ENCODE peak calls at places on chromosomes 11 and 22, in eight cellular contexts. One of them, this sample, is unnamed.

GRCh38 chr22:43555561-43556515 is 144.0 kb downstream of the MPPED1 start:
- DNase-seq in GM23248: no peak
- DNase-seq in HCT116: no peak
- DNase-seq in adrenal gland: no peak
- DNase-seq in neural progenitor cell: no peak
- DNase-seq in psoas muscle: no peak
- DNase-seq in heart right ventricle: no peak
- DNase-seq in H9: no peak
- DNase-seq in this sample: no peak

GRCh38 chr11:28903716-28904115 is 795.5 kb downstream of the METTL15 start:
- DNase-seq in GM23248: no peak
- DNase-seq in HCT116: no peak
- DNase-seq in adrenal gland: no peak
- DNase-seq in neural progenitor cell: no peak
- DNase-seq in psoas muscle: no peak
- DNase-seq in heart right ventricle: no peak
- DNase-seq in H9: no peak
- DNase-seq in this sample: no peak

GRCh38 chr11:62601364-62602140 is at the start of gene MTA2:
- DNase-seq in GM23248: peak; percentile 99
- DNase-seq in HCT116: peak; percentile 95
- DNase-seq in adrenal gland: peak; percentile 99
- DNase-seq in neural progenitor cell: peak; percentile 99
- DNase-seq in psoas muscle: peak; percentile 99
- DNase-seq in heart right ventricle: peak; percentile 98
- DNase-seq in H9: peak; percentile 99
- DNase-seq in this sample: peak; percentile 96

GRCh38 chr11:65425105-65425970 is 2.7 kb downstream of the NEAT1 start:
- DNase-seq in GM23248: peak; percentile 89
- DNase-seq in HCT116: peak; percentile 42
- DNase-seq in adrenal gland: peak; percentile 61
- DNase-seq in neural progenitor cell: peak; percentile 36
- DNase-seq in psoas muscle: no peak
- DNase-seq in heart right ventricle: peak; percentile 48
- DNase-seq in H9: peak; percentile 41
- DNase-seq in this sample: peak; percentile 63

GRCh38 chr22:44210721-44211120 is 30.0 kb downstream of the PARVG start:
- DNase-seq in GM23248: peak; percentile 61
- DNase-seq in HCT116: no peak
- DNase-seq in adrenal gland: no peak
- DNase-seq in neural progenitor cell: no peak
- DNase-seq in psoas muscle: no peak
- DNase-seq in heart right ventricle: no peak
- DNase-seq in H9: no peak
- DNase-seq in this sample: no peak

GRCh38 chr22:37457093-37457893 is 28.9 kb downstream of the MFNG start:
- DNase-seq in GM23248: peak; percentile 66
- DNase-seq in HCT116: peak; percentile 79
- DNase-seq in adrenal gland: peak; percentile 88
- DNase-seq in neural progenitor cell: peak; percentile 83
- DNase-seq in psoas muscle: peak; percentile 74
- DNase-seq in heart right ventricle: peak; percentile 61
- DNase-seq in H9: peak; percentile 88
- DNase-seq in this sample: peak; percentile 78

GRCh38 chr11:27349919-27350318 is 13.1 kb downstream of the CCDC34 start:
- DNase-seq in GM23248: no peak
- DNase-seq in HCT116: no peak
- DNase-seq in adrenal gland: no peak
- DNase-seq in neural progenitor cell: no peak
- DNase-seq in psoas muscle: no peak
- DNase-seq in heart right ventricle: no peak
- DNase-seq in H9: no peak
- DNase-seq in this sample: no peak

GRCh38 chr11:74756571-74756970 is 7.9 kb downstream of the RNF169 start:
- DNase-seq in GM23248: no peak
- DNase-seq in HCT116: no peak
- DNase-seq in adrenal gland: no peak
- DNase-seq in neural progenitor cell: no peak
- DNase-seq in psoas muscle: no peak
- DNase-seq in heart right ventricle: no peak
- DNase-seq in H9: no peak
- DNase-seq in this sample: no peak

GRCh38 chr11:72669527-72669926 is 4.7 kb downstream of the PDE2A start:
- DNase-seq in GM23248: peak; percentile 20
- DNase-seq in HCT116: no peak
- DNase-seq in adrenal gland: no peak
- DNase-seq in neural progenitor cell: no peak
- DNase-seq in psoas muscle: no peak
- DNase-seq in heart right ventricle: no peak
- DNase-seq in H9: no peak
- DNase-seq in this sample: no peak

GRCh38 chr11:119680899-119681370 is 48.1 kb downstream of the NECTIN1 start:
- DNase-seq in GM23248: no peak
- DNase-seq in HCT116: no peak
- DNase-seq in adrenal gland: peak; percentile 29
- DNase-seq in neural progenitor cell: no peak
- DNase-seq in psoas muscle: peak; percentile 66
- DNase-seq in heart right ventricle: peak; percentile 68
- DNase-seq in H9: no peak
- DNase-seq in this sample: peak; percentile 51

GRCh38 chr11:103676413-103676812 is 360.0 kb upstream of the DDI1 start:
- DNase-seq in GM23248: peak; percentile 13
- DNase-seq in HCT116: no peak
- DNase-seq in adrenal gland: no peak
- DNase-seq in neural progenitor cell: no peak
- DNase-seq in psoas muscle: no peak
- DNase-seq in heart right ventricle: no peak
- DNase-seq in H9: no peak
- DNase-seq in this sample: no peak

DNA sequence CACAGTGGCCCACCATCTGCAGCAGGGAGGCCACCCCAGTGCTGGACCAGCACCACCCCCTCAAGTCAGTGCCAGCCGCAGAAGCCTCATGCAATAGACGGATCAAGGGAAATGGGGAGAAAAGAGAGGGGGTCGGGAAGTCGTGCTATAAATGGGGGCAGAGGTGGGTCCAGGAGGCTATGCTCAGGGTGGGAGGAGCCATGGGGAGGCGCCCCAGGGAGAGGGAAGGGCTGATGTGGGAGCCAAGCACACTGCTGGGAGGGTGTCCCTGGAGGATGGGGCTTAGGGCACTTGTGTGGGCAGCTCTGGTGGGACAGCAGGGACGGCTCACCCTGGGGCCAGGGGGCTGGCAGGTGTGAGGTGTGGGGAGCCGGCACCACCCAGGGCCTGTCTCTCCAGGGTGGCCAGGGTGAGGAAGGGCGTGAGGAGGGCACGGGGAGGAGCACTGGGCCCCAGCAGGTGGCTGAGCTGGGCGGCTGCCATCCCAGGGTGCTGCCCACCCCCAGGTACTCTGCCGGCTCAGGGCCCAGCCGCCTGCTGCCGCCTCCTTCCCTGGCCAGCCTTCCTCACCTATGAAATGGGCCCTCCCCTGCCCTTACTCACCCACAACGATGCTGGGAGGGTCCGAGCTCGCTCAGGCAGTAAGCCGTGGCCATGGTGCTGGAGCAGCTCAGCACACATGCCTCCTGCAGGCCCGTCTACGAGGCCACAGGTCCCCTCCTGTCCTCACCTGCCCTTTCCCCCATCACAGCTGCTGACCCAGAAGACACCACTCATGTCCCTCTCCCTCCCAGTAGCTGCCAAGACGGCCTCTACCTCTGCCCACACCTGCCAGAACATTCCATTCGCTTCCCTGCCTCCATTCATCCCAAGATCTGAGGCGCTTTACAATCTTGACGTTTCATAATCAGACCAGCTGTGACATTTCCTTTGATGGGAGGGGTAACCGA is 17.9 kb downstream of the PHLDA2 start:
- DNase-seq in GM23248: no peak
- DNase-seq in HCT116: no peak
- DNase-seq in adrenal gland: no peak
- DNase-seq in neural progenitor cell: no peak
- DNase-seq in psoas muscle: no peak
- DNase-seq in heart right ventricle: no peak
- DNase-seq in H9: no peak
- DNase-seq in this sample: no peak
- H3K27ac ChIP-seq in GM23248: no peak overlapping the region
- H3K27ac ChIP-seq in HCT116: peak overlapping the region; percentile 97
- H3K27ac ChIP-seq in adrenal gland: no peak overlapping the region
- H3K27ac ChIP-seq in neural progenitor cell: no peak overlapping the region
- H3K27ac ChIP-seq in psoas muscle: no peak overlapping the region
- H3K27ac ChIP-seq in heart right ventricle: no peak overlapping the region
- H3K27ac ChIP-seq in H9: no peak overlapping the region
- H3K27ac ChIP-seq in this sample: peak overlapping the region; percentile 77

DNA sequence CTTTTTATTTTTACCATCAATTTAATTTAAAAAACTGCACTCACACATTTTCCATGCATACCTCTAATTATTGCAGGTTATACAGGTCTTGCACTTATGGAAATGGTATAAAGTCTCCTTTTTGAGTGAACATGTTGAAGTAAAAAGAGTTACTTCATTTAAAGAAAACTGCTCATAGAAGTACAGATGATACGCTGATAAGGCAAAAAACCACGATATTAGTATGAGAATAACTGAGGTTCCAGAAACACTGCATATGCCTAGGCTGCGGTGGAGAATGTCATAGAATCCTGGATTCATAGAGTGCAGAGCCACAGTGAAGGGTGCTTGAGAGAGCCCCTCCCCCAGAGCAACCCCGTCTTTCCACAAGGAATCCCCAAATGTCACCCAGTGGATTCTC is 175.8 kb downstream of the BCR start:
- DNase-seq in GM23248: no peak
- DNase-seq in HCT116: no peak
- DNase-seq in adrenal gland: no peak
- DNase-seq in neural progenitor cell: no peak
- DNase-seq in psoas muscle: no peak
- DNase-seq in heart right ventricle: no peak
- DNase-seq in H9: no peak
- DNase-seq in this sample: no peak
- H3K27me3 ChIP-seq in GM23248: peaks cover 29% of the 10 kb centered on the region
- H3K27me3 ChIP-seq in HCT116: peaks cover 24% of the 10 kb centered on the region
- H3K27me3 ChIP-seq in adrenal gland: no peaks in the 10 kb centered on the region
- H3K27me3 ChIP-seq in neural progenitor cell: peaks cover 64% of the 10 kb centered on the region
- H3K27me3 ChIP-seq in psoas muscle: no peaks in the 10 kb centered on the region
- H3K27me3 ChIP-seq in heart right ventricle: peaks cover 18% of the 10 kb centered on the region
- H3K27me3 ChIP-seq in H9: peaks cover 36% of the 10 kb centered on the region
- H3K27me3 ChIP-seq in this sample: peaks cover 22% of the 10 kb centered on the region

GRCh38 chr11:47408598-47409439 is 429 bp downstream of the SLC39A13 start:
- DNase-seq in GM23248: peak; percentile 96
- DNase-seq in HCT116: no peak
- DNase-seq in adrenal gland: peak; percentile 78
- DNase-seq in neural progenitor cell: peak; percentile 37
- DNase-seq in psoas muscle: peak; percentile 76
- DNase-seq in heart right ventricle: peak; percentile 54
- DNase-seq in H9: peak; percentile 36
- DNase-seq in this sample: no peak

GRCh38 chr11:47409440-47410403 is 1.3 kb downstream of the SLC39A13 start:
- DNase-seq in GM23248: peak; percentile 87
- DNase-seq in HCT116: no peak
- DNase-seq in adrenal gland: no peak
- DNase-seq in neural progenitor cell: peak; percentile 1
- DNase-seq in psoas muscle: no peak
- DNase-seq in heart right ventricle: no peak
- DNase-seq in H9: no peak
- DNase-seq in this sample: no peak

GRCh38 chr11:47412152-47412746 is 3.9 kb downstream of the SLC39A13 start:
- DNase-seq in GM23248: peak; percentile 75
- DNase-seq in HCT116: peak; percentile 21
- DNase-seq in adrenal gland: peak; percentile 69
- DNase-seq in neural progenitor cell: peak; percentile 80
- DNase-seq in psoas muscle: peak; percentile 82
- DNase-seq in heart right ventricle: no peak
- DNase-seq in H9: peak; percentile 82
- DNase-seq in this sample: peak; percentile 63

GRCh38 chr11:47407746-47408590 is at the start of gene SLC39A13:
- DNase-seq in GM23248: peak; percentile 99
- DNase-seq in HCT116: peak; percentile 81
- DNase-seq in adrenal gland: peak; percentile 93
- DNase-seq in neural progenitor cell: peak; percentile 97
- DNase-seq in psoas muscle: peak; percentile 97
- DNase-seq in heart right ventricle: peak; percentile 93
- DNase-seq in H9: peak; percentile 96
- DNase-seq in this sample: peak; percentile 95

DNA sequence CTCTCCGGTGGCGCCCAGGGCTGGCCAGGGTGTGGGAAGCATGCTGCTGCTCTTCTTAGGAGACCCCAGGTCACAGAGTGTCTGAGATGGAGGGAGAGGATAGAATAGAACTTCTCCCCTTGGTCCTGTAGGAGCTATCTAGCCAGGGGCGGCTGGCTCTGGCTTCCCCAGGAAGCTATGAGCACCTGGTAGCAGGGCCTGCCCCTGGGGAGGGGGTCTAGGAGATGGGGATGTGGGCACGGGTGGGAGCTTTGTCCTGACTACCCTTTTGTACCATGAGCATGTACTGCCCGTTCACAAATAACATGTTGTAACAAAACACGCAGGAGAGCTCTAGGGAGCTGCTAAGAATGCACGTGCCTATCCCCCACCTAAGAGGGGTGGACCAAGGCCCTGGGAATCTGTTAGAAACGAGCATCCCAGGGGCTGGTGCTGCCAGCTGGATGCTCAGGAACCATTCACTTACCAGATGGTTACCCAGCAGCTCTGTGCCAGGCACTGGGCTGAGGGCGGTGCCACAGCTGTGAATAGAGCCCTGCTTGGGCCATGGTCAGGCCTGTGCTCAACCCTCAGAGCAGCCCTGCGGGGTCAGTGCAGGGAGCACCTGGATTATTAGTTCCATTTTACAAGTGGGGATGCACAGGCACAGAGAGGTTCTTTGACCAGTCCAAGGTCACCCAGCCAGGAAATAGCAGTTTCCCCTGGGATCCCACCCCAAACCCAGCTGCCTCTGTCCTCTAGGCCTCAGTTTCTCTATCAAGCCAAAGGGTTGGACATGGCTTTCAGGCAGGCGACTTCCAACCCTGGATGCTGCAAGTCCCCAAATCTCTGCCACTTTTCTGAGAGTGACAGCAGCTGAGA is 2.2 kb downstream of the SLC39A13 start:
- DNase-seq in GM23248: no peak
- DNase-seq in HCT116: no peak
- DNase-seq in adrenal gland: no peak
- DNase-seq in neural progenitor cell: peak; percentile 1
- DNase-seq in psoas muscle: no peak
- DNase-seq in heart right ventricle: no peak
- DNase-seq in H9: no peak
- DNase-seq in this sample: no peak
- H3K27ac ChIP-seq in GM23248: peak overlapping the region; percentile 100
- H3K27ac ChIP-seq in HCT116: no peak overlapping the region
- H3K27ac ChIP-seq in adrenal gland: no peak overlapping the region
- H3K27ac ChIP-seq in neural progenitor cell: no peak overlapping the region
- H3K27ac ChIP-seq in psoas muscle: no peak overlapping the region
- H3K27ac ChIP-seq in heart right ventricle: peak overlapping the region; percentile 98
- H3K27ac ChIP-seq in H9: no peak overlapping the region
- H3K27ac ChIP-seq in this sample: no peak overlapping the region

GRCh38 chr11:111148953-111149352 is 96.6 kb upstream of the POU2AF2 start:
- DNase-seq in GM23248: peak; percentile 33
- DNase-seq in HCT116: no peak
- DNase-seq in adrenal gland: no peak
- DNase-seq in neural progenitor cell: no peak
- DNase-seq in psoas muscle: no peak
- DNase-seq in heart right ventricle: no peak
- DNase-seq in H9: no peak
- DNase-seq in this sample: no peak

GRCh38 chr11:111148116-111148515 is 97.4 kb upstream of the POU2AF2 start:
- DNase-seq in GM23248: no peak
- DNase-seq in HCT116: no peak
- DNase-seq in adrenal gland: no peak
- DNase-seq in neural progenitor cell: no peak
- DNase-seq in psoas muscle: no peak
- DNase-seq in heart right ventricle: no peak
- DNase-seq in H9: no peak
- DNase-seq in this sample: no peak
- H3K27me3 ChIP-seq in GM23248: no peaks in the 10 kb centered on the region
- H3K27me3 ChIP-seq in HCT116: peaks cover 56% of the 10 kb centered on the region
- H3K27me3 ChIP-seq in adrenal gland: no peaks in the 10 kb centered on the region
- H3K27me3 ChIP-seq in neural progenitor cell: no peaks in the 10 kb centered on the region
- H3K27me3 ChIP-seq in psoas muscle: no peaks in the 10 kb centered on the region
- H3K27me3 ChIP-seq in heart right ventricle: no peaks in the 10 kb centered on the region
- H3K27me3 ChIP-seq in H9: no peaks in the 10 kb centered on the region
- H3K27me3 ChIP-seq in this sample: no peaks in the 10 kb centered on the region